ENCODE peak calls at places on chromosomes 1 and 21, in five cellular contexts. I is LoVo, R is neural progenitor cell, C is NCI-H1417, U is NCI-H1694 treated with DMSO at 0.1 percent for 48 hours. D is an unnamed sample.

GRCh38 chr1:212431656-212432055 is 1.1 kb upstream of the NENF start:
- DNase-seq in I (no peak), R (no peak), C (no peak), U (no peak), D (no peak)

GRCh38 chr1:83515566-83516169 is 483.3 kb downstream of the TTLL7 start:
- DNase-seq in I (no peak), R (no peak), C (no peak), U (no peak), D (no peak)

GRCh38 chr1:25343872-25344271 is 5.7 kb downstream of the TMEM50A start:
- DNase-seq in I (no peak), R (no peak), C (no peak), U (no peak), D (peak; percentile 81)

GRCh38 chr1:202221911-202222909 is 28.6 kb downstream of the LGR6 start:
- DNase-seq in I (no peak), R (no peak), C (peak; percentile 93), U (no peak), D (no peak)

GRCh38 chr1:46527474-46528296 is 23.8 kb downstream of the KNCN start:
- DNase-seq in I (peak; percentile 75), R (peak; percentile 89), C (peak; percentile 85), U (peak; percentile 74), D (no peak)

GRCh38 chr1:150362721-150363425 is 1.1 kb upstream of the RPRD2 start:
- DNase-seq in I (peak; percentile 12), R (no peak), C (peak; percentile 89), U (no peak), D (no peak)

GRCh38 chr1:26288311-26288941 is 8.5 kb downstream of the SH3BGRL3 start:
- DNase-seq in I (no peak), R (no peak), C (no peak), U (no peak), D (no peak)

GRCh38 chr1:225812488-225813249 is 2.7 kb downstream of the EPHX1 start:
- DNase-seq in I (no peak), R (no peak), C (peak; percentile 19), U (no peak), D (no peak)

GRCh38 chr1:33349081-33349759 is 28.3 kb upstream of the A3GALT2 start:
- DNase-seq in I (peak; percentile 12), R (no peak), C (peak; percentile 73), U (no peak), D (no peak)

GRCh38 chr1:153752561-153753195 is 22.5 kb upstream of the SLC27A3 start:
- DNase-seq in I (no peak), R (no peak), C (no peak), U (no peak), D (no peak)

GRCh38 chr1:50209749-50210148 is 101.0 kb downstream of the ELAVL4 start:
- DNase-seq in I (no peak), R (no peak), C (no peak), U (no peak), D (no peak)

GRCh38 chr1:83508485-83509151 is 490.3 kb downstream of the TTLL7 start:
- DNase-seq in I (no peak), R (no peak), C (no peak), U (no peak), D (peak; percentile 94)

GRCh38 chr1:185894806-185895205 is 160.6 kb downstream of the HMCN1 start:
- DNase-seq in I (no peak), R (no peak), C (no peak), U (no peak), D (no peak)

GRCh38 chr1:61182049-61182448 is 99.7 kb downstream of the NFIA start:
- DNase-seq in I (no peak), R (no peak), C (no peak), U (no peak), D (no peak)

GRCh38 chr21:41823166-41823565 is 56.0 kb downstream of the PRDM15 start:
- DNase-seq in I (no peak), R (no peak), C (peak; percentile 33), U (no peak), D (no peak)

GRCh38 chr1:22118291-22118992 is 24.5 kb downstream of the WNT4 start:
- DNase-seq in I (no peak), R (no peak), C (no peak), U (no peak), D (no peak)

GRCh38 chr21:39445339-39446269 is at the start of gene LCA5L:
- DNase-seq in I (peak; percentile 90), R (peak; percentile 97), C (peak; percentile 97), U (peak; percentile 70), D (no peak)

GRCh38 chr1:210464519-210465039 is 135.9 kb downstream of the HHAT start:
- DNase-seq in I (peak; percentile 9), R (no peak), C (no peak), U (no peak), D (no peak)

GRCh38 chr1:20590313-20590777 is 1.4 kb downstream of the CDA start:
- DNase-seq in I (no peak), R (no peak), C (no peak), U (no peak), D (no peak)

GRCh38 chr1:57987507-57987906 is 559.0 kb downstream of the OMA1 start:
- DNase-seq in I (no peak), R (peak; percentile 37), C (no peak), U (no peak), D (no peak)

GRCh38 chr21:33937146-33937545 is 21.5 kb upstream of the ATP5PO start:
- DNase-seq in I (no peak), R (no peak), C (no peak), U (no peak), D (no peak)

GRCh38 chr1:214569357-214570004 is 18.1 kb upstream of the PTPN14 start:
- DNase-seq in I (no peak), R (no peak), C (no peak), U (no peak), D (no peak)

GRCh38 chr1:219812491-219813221 is 115.7 kb downstream of the SLC30A10 start:
- DNase-seq in I (peak; percentile 77), R (peak; percentile 87), C (peak; percentile 91), U (peak; percentile 82), D (peak; percentile 40)

GRCh38 chr1:245334827-245335490 is 180.2 kb downstream of the KIF26B start:
- DNase-seq in I (no peak), R (no peak), C (no peak), U (no peak), D (no peak)

GRCh38 chr1:228365321-228366061 is 41.1 kb downstream of the TRIM11 start:
- DNase-seq in I (no peak), R (no peak), C (no peak), U (no peak), D (no peak)

GRCh38 chr1:1358433-1359201 is at the start of gene MXRA8:
- DNase-seq in I (no peak), R (peak; percentile 63), C (no peak), U (no peak), D (peak; percentile 64)

GRCh38 chr1:2481885-2482284 is 5.8 kb downstream of the PLCH2 start:
- DNase-seq in I (no peak), R (no peak), C (peak; percentile 22), U (no peak), D (no peak)

GRCh38 chr1:6365047-6365446 is 28.5 kb downstream of the ACOT7 start:
- DNase-seq in I (no peak), R (no peak), C (no peak), U (no peak), D (no peak)

GRCh38 chr21:41895643-41896493 is 16.7 kb upstream of the PRDM15 start:
- DNase-seq in I (no peak), R (no peak), C (no peak), U (no peak), D (no peak)

GRCh38 chr1:7717769-7718368 is 53.2 kb upstream of the VAMP3 start:
- DNase-seq in I (no peak), R (peak; percentile 17), C (no peak), U (no peak), D (no peak)

GRCh38 chr1:171257207-171258052 is 9.1 kb downstream of the FMO1 start:
- DNase-seq in I (peak; percentile 41), R (no peak), C (peak; percentile 64), U (no peak), D (peak; percentile 40)

GRCh38 chr1:153937331-153937730 is 9.2 kb downstream of the DENND4B start:
- DNase-seq in I (no peak), R (no peak), C (no peak), U (no peak), D (no peak)

GRCh38 chr1:151143057-151143435 is 3.4 kb downstream of the SEMA6C start:
- DNase-seq in I (no peak), R (peak; percentile 13), C (no peak), U (no peak), D (no peak)

GRCh38 chr1:53125122-53125521 is 17.3 kb downstream of the SLC1A7 start:
- DNase-seq in I (no peak), R (no peak), C (no peak), U (no peak), D (no peak)

GRCh38 chr1:52204696-52205095 is 62.8 kb downstream of the ZFYVE9 start:
- DNase-seq in I (no peak), R (no peak), C (no peak), U (no peak), D (no peak)

GRCh38 chr1:198234511-198235251 is 77.9 kb downstream of the NEK7 start:
- DNase-seq in I (peak; percentile 31), R (peak; percentile 11), C (no peak), U (no peak), D (no peak)

GRCh38 chr21:35232545-35233176 is 183.6 kb upstream of the RUNX1 start:
- DNase-seq in I (peak; percentile 60), R (no peak), C (no peak), U (no peak), D (no peak)

GRCh38 chr1:215416497-215416896 is 150.6 kb upstream of the KCTD3 start:
- DNase-seq in I (no peak), R (no peak), C (no peak), U (peak; percentile 25), D (no peak)